ENCODE peak calls at places on chromosomes 4 and X, in seven cellular contexts. One of them, this sample, is unnamed.

GRCh38 chr4:15778191-15778741 is at the start of gene CD38:
- DNase-seq in HFF-Myc: no peak
- DNase-seq in colonic mucosa: peak
- DNase-seq in fibroblast of lung: no peak
- DNase-seq in pancreas: no peak
- DNase-seq in HepG2: no peak
- DNase-seq in tibial nerve: no peak
- DNase-seq in this sample: no peak

GRCh38 chr4:7733201-7733600 is 206.5 kb downstream of the AFAP1 start:
- DNase-seq in HFF-Myc: no peak
- DNase-seq in colonic mucosa: no peak
- DNase-seq in pancreas: no peak
- DNase-seq in HepG2: no peak
- DNase-seq in tibial nerve: no peak
- DNase-seq in fibroblast of lung: no peak
- DNase-seq in this sample: no peak

GRCh38 chr4:121696140-121696640 is 590 bp downstream of the ANXA5 start:
- DNase-seq in colonic mucosa: peak
- DNase-seq in fibroblast of lung: peak
- DNase-seq in tibial nerve: peak
- DNase-seq in pancreas: peak
- DNase-seq in HepG2: peak
- DNase-seq in HFF-Myc: no peak
- DNase-seq in this sample: no peak

GRCh38 chr4:71004281-71004851 is 10.9 kb downstream of the DCK start:
- DNase-seq in colonic mucosa: no peak
- DNase-seq in fibroblast of lung: no peak
- DNase-seq in HepG2: peak
- DNase-seq in pancreas: no peak
- DNase-seq in tibial nerve: no peak
- DNase-seq in HFF-Myc: no peak
- DNase-seq in this sample: no peak

GRCh38 chrX:63784902-63785692 is at the start of gene ARHGEF9:
- DNase-seq in pancreas: peak
- DNase-seq in tibial nerve: peak
- DNase-seq in HepG2: no peak
- DNase-seq in colonic mucosa: peak
- DNase-seq in fibroblast of lung: peak
- DNase-seq in HFF-Myc: no peak
- DNase-seq in this sample: no peak

GRCh38 chr4:52869196-52869595 is 7.1 kb downstream of the RASL11B start:
- DNase-seq in pancreas: no peak
- DNase-seq in HepG2: no peak
- DNase-seq in tibial nerve: no peak
- DNase-seq in fibroblast of lung: peak
- DNase-seq in colonic mucosa: peak
- DNase-seq in HFF-Myc: peak
- DNase-seq in this sample: no peak

GRCh38 chr4:21697583-21697982 is 251.0 kb downstream of the KCNIP4 start:
- DNase-seq in pancreas: no peak
- DNase-seq in HFF-Myc: no peak
- DNase-seq in tibial nerve: no peak
- DNase-seq in HepG2: no peak
- DNase-seq in colonic mucosa: no peak
- DNase-seq in fibroblast of lung: peak
- DNase-seq in this sample: no peak

GRCh38 chr4:137700072-137700471 is 167.8 kb upstream of the PCDH18 start:
- DNase-seq in fibroblast of lung: peak
- DNase-seq in tibial nerve: no peak
- DNase-seq in HFF-Myc: no peak
- DNase-seq in colonic mucosa: no peak
- DNase-seq in HepG2: no peak
- DNase-seq in pancreas: no peak
- DNase-seq in this sample: no peak

GRCh38 chrX:18354369-18355329 is at the start of gene SCML2:
- DNase-seq in HepG2: peak
- DNase-seq in HFF-Myc: no peak
- DNase-seq in colonic mucosa: peak
- DNase-seq in fibroblast of lung: peak
- DNase-seq in pancreas: peak
- DNase-seq in tibial nerve: peak
- DNase-seq in this sample: no peak

GRCh38 chrX:83336464-83336863 is 171.6 kb upstream of the POU3F4 start:
- DNase-seq in fibroblast of lung: no peak
- DNase-seq in pancreas: no peak
- DNase-seq in colonic mucosa: no peak
- DNase-seq in HepG2: no peak
- DNase-seq in HFF-Myc: no peak
- DNase-seq in tibial nerve: no peak
- DNase-seq in this sample: no peak

GRCh38 chr4:47551682-47552081 is 66.6 kb downstream of the ATP10D start:
- DNase-seq in fibroblast of lung: no peak
- DNase-seq in pancreas: no peak
- DNase-seq in HFF-Myc: no peak
- DNase-seq in HepG2: no peak
- DNase-seq in colonic mucosa: no peak
- DNase-seq in tibial nerve: no peak
- DNase-seq in this sample: no peak

GRCh38 chr4:100070868-100071267 is 119.4 kb downstream of the DDIT4L start:
- DNase-seq in HFF-Myc: no peak
- DNase-seq in tibial nerve: no peak
- DNase-seq in HepG2: no peak
- DNase-seq in colonic mucosa: no peak
- DNase-seq in fibroblast of lung: no peak
- DNase-seq in pancreas: no peak
- DNase-seq in this sample: no peak

DNA sequence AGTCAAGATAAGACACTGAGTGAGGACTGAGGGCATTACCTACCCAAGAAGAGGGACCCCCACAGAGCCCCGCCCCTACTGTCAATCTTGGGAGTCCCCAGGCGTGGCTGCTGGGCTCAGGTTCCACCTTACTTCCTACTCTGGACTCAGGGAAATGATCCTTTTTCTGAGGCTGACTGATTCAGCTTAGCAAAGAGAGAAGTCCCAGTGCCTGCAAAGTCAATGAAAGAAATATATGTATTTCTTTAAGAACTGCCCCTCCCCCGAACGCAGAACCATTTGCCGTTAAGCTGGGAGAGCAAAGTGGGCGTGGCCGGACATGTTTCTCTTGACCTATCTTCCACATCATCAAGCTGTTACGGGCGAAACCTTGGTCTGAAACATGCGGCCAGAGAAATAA is at the start of gene MAGEB18:
- DNase-seq in tibial nerve: no peak
- DNase-seq in pancreas: no peak
- DNase-seq in HFF-Myc: no peak
- DNase-seq in colonic mucosa: no peak
- DNase-seq in fibroblast of lung: no peak
- DNase-seq in HepG2: no peak
- DNase-seq in this sample: no peak
- H3K4me3 ChIP-seq in tibial nerve: no peak
- H3K4me3 ChIP-seq in pancreas: no peak
- H3K4me3 ChIP-seq in HFF-Myc: no peak
- H3K4me3 ChIP-seq in colonic mucosa: no peak
- H3K4me3 ChIP-seq in fibroblast of lung: no peak
- H3K4me3 ChIP-seq in HepG2: no peak
- H3K4me3 ChIP-seq in this sample: no peak

GRCh38 chrX:138775501-138775900 is 64.0 kb upstream of the FGF13 start:
- DNase-seq in pancreas: no peak
- DNase-seq in fibroblast of lung: peak
- DNase-seq in HFF-Myc: no peak
- DNase-seq in colonic mucosa: no peak
- DNase-seq in HepG2: peak
- DNase-seq in tibial nerve: no peak
- DNase-seq in this sample: no peak
- TF ChIP-seq CTCF in pancreas: peak
- TF ChIP-seq CTCF in fibroblast of lung: peak
- TF ChIP-seq CTCF in HFF-Myc: no peak
- TF ChIP-seq CTCF in colonic mucosa: peak
- TF ChIP-seq CTCF in HepG2: peak
- TF ChIP-seq CTCF in tibial nerve: peak
- TF ChIP-seq CTCF in this sample: peak

GRCh38 chrX:49066690-49067089 is 7.1 kb downstream of the PRAF2 start:
- DNase-seq in tibial nerve: no peak
- DNase-seq in fibroblast of lung: no peak
- DNase-seq in HFF-Myc: no peak
- DNase-seq in HepG2: no peak
- DNase-seq in colonic mucosa: no peak
- DNase-seq in pancreas: no peak
- DNase-seq in this sample: no peak
- H3K4me3 ChIP-seq in tibial nerve: no peak
- H3K4me3 ChIP-seq in fibroblast of lung: no peak
- H3K4me3 ChIP-seq in HFF-Myc: no peak
- H3K4me3 ChIP-seq in HepG2: no peak
- H3K4me3 ChIP-seq in colonic mucosa: no peak
- H3K4me3 ChIP-seq in pancreas: no peak
- H3K4me3 ChIP-seq in this sample: no peak

DNA sequence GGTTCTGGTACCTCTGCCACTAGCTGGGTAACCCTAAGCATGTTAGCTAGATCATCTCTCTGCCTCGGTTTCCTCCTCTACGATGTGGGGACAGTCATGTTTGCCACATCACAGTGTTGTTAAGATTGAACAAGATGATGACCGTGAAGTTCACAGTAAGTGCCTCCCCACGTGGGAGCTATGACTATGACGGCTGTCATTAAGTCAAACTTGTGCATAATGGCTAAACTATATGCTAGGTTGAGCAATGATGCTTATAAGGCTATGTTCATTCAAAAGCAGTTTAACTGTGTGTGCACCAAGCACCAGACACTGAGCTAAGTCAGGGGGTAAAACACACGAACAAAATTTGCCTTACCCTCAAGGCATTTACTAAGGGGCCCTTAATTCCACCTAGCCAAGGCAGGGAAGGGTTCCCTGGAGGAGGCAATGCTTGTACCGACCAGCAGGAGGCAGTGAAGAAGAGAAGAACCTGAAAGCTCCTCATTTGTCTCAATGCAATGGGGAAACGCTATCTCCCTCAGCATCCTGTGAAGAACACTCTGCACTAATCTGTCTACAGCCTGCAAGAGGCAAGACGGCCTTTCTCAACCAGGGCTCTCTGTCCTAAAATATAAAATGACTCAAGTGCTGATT is 52.9 kb downstream of the MAP7D2 start:
- DNase-seq in colonic mucosa: no peak
- DNase-seq in fibroblast of lung: no peak
- DNase-seq in pancreas: no peak
- DNase-seq in HepG2: no peak
- DNase-seq in HFF-Myc: no peak
- DNase-seq in tibial nerve: no peak
- DNase-seq in this sample: no peak
- TF ChIP-seq CTCF in colonic mucosa: no peak
- TF ChIP-seq CTCF in fibroblast of lung: peak
- TF ChIP-seq CTCF in pancreas: no peak
- TF ChIP-seq CTCF in HepG2: no peak
- TF ChIP-seq CTCF in HFF-Myc: no peak
- TF ChIP-seq CTCF in tibial nerve: no peak
- TF ChIP-seq CTCF in this sample: peak

GRCh38 chrX:103658681-103659433 is 27.6 kb downstream of the MORF4L2 start:
- DNase-seq in fibroblast of lung: no peak
- DNase-seq in colonic mucosa: no peak
- DNase-seq in pancreas: no peak
- DNase-seq in HFF-Myc: no peak
- DNase-seq in HepG2: peak
- DNase-seq in tibial nerve: no peak
- DNase-seq in this sample: no peak

GRCh38 chrX:103663921-103664320 is 22.6 kb downstream of the MORF4L2 start:
- DNase-seq in tibial nerve: no peak
- DNase-seq in fibroblast of lung: no peak
- DNase-seq in pancreas: no peak
- DNase-seq in colonic mucosa: no peak
- DNase-seq in HepG2: no peak
- DNase-seq in HFF-Myc: no peak
- DNase-seq in this sample: no peak

GRCh38 chrX:103666202-103667107 is 20.0 kb downstream of the MORF4L2 start:
- DNase-seq in HepG2: no peak
- DNase-seq in tibial nerve: no peak
- DNase-seq in colonic mucosa: no peak
- DNase-seq in pancreas: no peak
- DNase-seq in fibroblast of lung: no peak
- DNase-seq in HFF-Myc: no peak
- DNase-seq in this sample: no peak

GRCh38 chrX:103669745-103670144 is 16.8 kb downstream of the MORF4L2 start:
- DNase-seq in colonic mucosa: no peak
- DNase-seq in fibroblast of lung: no peak
- DNase-seq in HFF-Myc: no peak
- DNase-seq in HepG2: no peak
- DNase-seq in pancreas: no peak
- DNase-seq in tibial nerve: no peak
- DNase-seq in this sample: no peak

DNA sequence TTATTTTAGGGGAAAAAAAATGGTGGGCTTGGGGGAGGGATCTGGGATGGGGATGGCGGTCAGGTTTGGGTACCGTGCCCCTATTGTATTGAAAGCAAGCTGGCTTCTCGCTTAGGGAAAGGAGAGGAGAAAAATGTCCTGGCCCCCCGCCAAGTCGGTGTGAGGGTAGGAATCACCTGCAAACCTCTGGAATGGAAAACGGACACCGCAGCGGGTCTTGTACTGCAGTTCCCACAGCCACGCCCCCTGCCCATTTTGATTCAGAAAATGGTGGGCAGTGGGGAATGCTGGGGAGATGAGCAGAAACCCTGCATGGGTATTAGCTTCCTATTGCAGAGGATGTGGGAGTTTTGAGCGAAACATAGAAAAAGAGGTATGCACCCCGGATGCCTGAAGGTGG is 22.1 kb downstream of the MORF4L2 start:
- DNase-seq in pancreas: no peak
- DNase-seq in colonic mucosa: no peak
- DNase-seq in fibroblast of lung: no peak
- DNase-seq in HepG2: no peak
- DNase-seq in HFF-Myc: no peak
- DNase-seq in tibial nerve: no peak
- DNase-seq in this sample: no peak
- H3K4me3 ChIP-seq in pancreas: no peak
- H3K4me3 ChIP-seq in colonic mucosa: no peak
- H3K4me3 ChIP-seq in fibroblast of lung: no peak
- H3K4me3 ChIP-seq in HepG2: no peak
- H3K4me3 ChIP-seq in HFF-Myc: no peak
- H3K4me3 ChIP-seq in tibial nerve: peak
- H3K4me3 ChIP-seq in this sample: peak

DNA sequence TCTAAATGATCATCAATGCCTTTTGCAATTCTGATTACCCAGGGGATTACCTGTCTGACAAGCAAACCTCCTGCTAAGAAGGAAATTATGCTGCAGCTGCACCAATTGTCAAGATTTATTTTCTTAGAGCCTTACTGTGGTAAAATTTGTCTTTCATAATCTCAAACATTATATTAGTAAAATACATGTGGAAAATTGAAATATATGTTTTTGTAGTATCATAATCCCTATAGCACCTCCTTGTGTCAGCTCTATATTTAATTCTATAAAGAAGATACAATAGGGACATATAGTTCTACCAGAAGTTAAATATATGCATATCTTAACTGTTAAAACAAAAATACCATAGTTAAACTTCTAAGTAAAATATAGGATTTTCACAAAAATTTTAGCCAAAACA is 655.6 kb upstream of the PCDH10 start:
- DNase-seq in tibial nerve: no peak
- DNase-seq in colonic mucosa: no peak
- DNase-seq in HFF-Myc: no peak
- DNase-seq in fibroblast of lung: peak
- DNase-seq in pancreas: no peak
- DNase-seq in HepG2: no peak
- DNase-seq in this sample: no peak
- TF ChIP-seq CTCF in tibial nerve: no peak
- TF ChIP-seq CTCF in colonic mucosa: no peak
- TF ChIP-seq CTCF in HFF-Myc: no peak
- TF ChIP-seq CTCF in fibroblast of lung: no peak
- TF ChIP-seq CTCF in pancreas: no peak
- TF ChIP-seq CTCF in HepG2: no peak
- TF ChIP-seq CTCF in this sample: peak